ENCODE peak calls at places on chromosome 21, in eight cellular contexts. V, E, D, C, P, Q, S and O are unnamed samples. For H3K9me3, the result is how much of the 10 kb centered on the place peaks cover.

GRCh38 chr21:25370311-25370744 is 237.0 kb downstream of the MRPL39 start:
- DNase-seq in V (no peak), E (no peak), D (peak), C (peak), P (no peak), Q (peak), S (no peak), O (no peak)

GRCh38 chr21:37565530-37566223 is 199.1 kb downstream of the DYRK1A start:
- DNase-seq in V (no peak), E (no peak), D (peak), C (no peak), P (no peak), Q (peak), S (no peak), O (no peak)

GRCh38 chr21:25107708-25108107 is 499.6 kb downstream of the MRPL39 start:
- DNase-seq in V (no peak), E (no peak), D (no peak), C (peak), P (no peak), Q (peak), S (no peak), O (no peak)

GRCh38 chr21:41359289-41359688 is 2.5 kb upstream of the MX2 start:
- DNase-seq in V (no peak), E (no peak), D (no peak), C (no peak), P (no peak), Q (no peak), S (no peak), O (no peak)

GRCh38 chr21:32558131-32558530 is 27.2 kb downstream of the TCP10L start:
- DNase-seq in V (no peak), E (no peak), D (no peak), C (no peak), P (no peak), Q (no peak), S (no peak), O (no peak)

GRCh38 chr21:16587671-16588379 is 858.0 kb downstream of the USP25 start:
- DNase-seq in V (no peak), E (no peak), D (peak), C (no peak), P (no peak), Q (peak), S (no peak), O (no peak)

GRCh38 chr21:42850463-42850862 is 28.9 kb downstream of the WDR4 start:
- DNase-seq in V (no peak), E (no peak), D (no peak), C (no peak), P (no peak), Q (no peak), S (no peak), O (no peak)

GRCh38 chr21:29215709-29216108 is 83.0 kb upstream of the BACH1 start:
- DNase-seq in V (no peak), E (no peak), D (no peak), C (no peak), P (no peak), Q (peak), S (no peak), O (no peak)

GRCh38 chr21:41687633-41688032 is 79.2 kb downstream of the RIPK4 start:
- DNase-seq in V (no peak), E (no peak), D (no peak), C (no peak), P (no peak), Q (no peak), S (no peak), O (no peak)

GRCh38 chr21:22476726-22477646 is 1478.8 kb downstream of the NCAM2 start:
- DNase-seq in V (no peak), E (no peak), D (no peak), C (no peak), P (no peak), Q (no peak), S (no peak), O (no peak)

GRCh38 chr21:19218163-19218562 is 814.6 kb upstream of the TMPRSS15 start:
- DNase-seq in V (no peak), E (no peak), D (no peak), C (no peak), P (no peak), Q (no peak), S (no peak), O (no peak)

GRCh38 chr21:42414928-42415769 is 11.4 kb downstream of the UBASH3A start:
- DNase-seq in V (no peak), E (no peak), D (no peak), C (no peak), P (no peak), Q (peak), S (peak), O (peak)

GRCh38 chr21:42350899-42351543 is at the start of gene TFF2:
- DNase-seq in V (no peak), E (no peak), D (no peak), C (no peak), P (no peak), Q (no peak), S (no peak), O (peak)

GRCh38 chr21:41656946-41657525 is 109.8 kb downstream of the RIPK4 start:
- DNase-seq in V (no peak), E (no peak), D (no peak), C (no peak), P (no peak), Q (no peak), S (no peak), O (no peak)

GRCh38 chr21:42285569-42286245 is 29.5 kb downstream of the TFF3 start:
- DNase-seq in V (peak), E (no peak), D (no peak), C (no peak), P (no peak), Q (no peak), S (no peak), O (no peak)

GRCh38 chr21:31780944-31781343 is 49.0 kb upstream of the SCAF4 start:
- DNase-seq in V (peak), E (no peak), D (peak), C (no peak), P (no peak), Q (no peak), S (peak), O (no peak)

GRCh38 chr21:33543505-33544129 is 779 bp downstream of the SON start:
- DNase-seq in V (peak), E (peak), D (no peak), C (no peak), P (peak), Q (no peak), S (no peak), O (peak)

GRCh38 chr21:25243809-25244208 is 363.5 kb downstream of the MRPL39 start:
- DNase-seq in V (no peak), E (no peak), D (no peak), C (no peak), P (no peak), Q (no peak), S (no peak), O (no peak)

GRCh38 chr21:45918011-45918410 is 63.6 kb upstream of the COL6A1 start:
- DNase-seq in V (no peak), E (no peak), D (no peak), C (no peak), P (no peak), Q (no peak), S (no peak), O (peak)
- TF ChIP-seq CTCF in V (no peak), E (no peak), D (no peak), C (no peak), P (no peak), Q (no peak), S (no peak), O (no peak)

DNA sequence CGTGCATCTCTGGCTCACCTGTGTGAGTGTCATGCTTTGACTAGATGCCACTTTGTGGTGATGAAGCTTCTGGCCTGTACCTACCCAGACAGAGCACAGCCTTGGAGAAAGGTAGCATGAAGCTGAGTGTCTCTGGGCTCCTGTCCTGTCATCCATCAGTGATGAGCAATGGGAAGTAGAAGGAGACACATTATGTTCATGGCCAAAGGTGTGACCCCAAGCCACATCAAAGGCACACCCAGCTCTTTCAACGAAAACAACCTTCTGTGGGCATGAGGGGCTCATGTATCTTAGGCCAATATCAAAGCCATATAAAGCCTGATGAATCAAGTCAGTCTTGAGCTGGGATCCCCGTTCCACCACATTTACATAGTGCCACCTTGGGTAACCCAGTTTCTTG is 1.0 kb upstream of the CLIC6 start:
- DNase-seq in V (no peak), E (no peak), D (no peak), C (no peak), P (no peak), Q (no peak), S (no peak), O (no peak)
- H3K9me3 ChIP-seq in V (under half), E (under half), D (under half), C (under half), P (under half), Q (under half), S (under half), O (under half)

GRCh38 chr21:46545911-46546310 is 59.0 kb downstream of the S100B start:
- DNase-seq in V (no peak), E (no peak), D (no peak), C (no peak), P (no peak), Q (no peak), S (no peak), O (no peak)
- H3K27ac ChIP-seq in V (no peak), E (no peak), D (no peak), C (no peak), P (no peak), Q (no peak), S (no peak), O (no peak)

GRCh38 chr21:27756191-27756590 is 789.3 kb upstream of the ADAMTS5 start:
- DNase-seq in V (no peak), E (no peak), D (no peak), C (no peak), P (no peak), Q (no peak), S (no peak), O (no peak)

GRCh38 chr21:27764056-27764455 is 797.2 kb upstream of the ADAMTS5 start:
- DNase-seq in V (no peak), E (no peak), D (no peak), C (no peak), P (no peak), Q (no peak), S (no peak), O (no peak)

GRCh38 chr21:27761623-27762022 is 794.7 kb upstream of the ADAMTS5 start:
- DNase-seq in V (no peak), E (no peak), D (no peak), C (no peak), P (no peak), Q (no peak), S (no peak), O (no peak)

GRCh38 chr21:27759820-27760219 is 792.9 kb upstream of the ADAMTS5 start:
- DNase-seq in V (no peak), E (no peak), D (peak), C (no peak), P (no peak), Q (no peak), S (no peak), O (no peak)

DNA sequence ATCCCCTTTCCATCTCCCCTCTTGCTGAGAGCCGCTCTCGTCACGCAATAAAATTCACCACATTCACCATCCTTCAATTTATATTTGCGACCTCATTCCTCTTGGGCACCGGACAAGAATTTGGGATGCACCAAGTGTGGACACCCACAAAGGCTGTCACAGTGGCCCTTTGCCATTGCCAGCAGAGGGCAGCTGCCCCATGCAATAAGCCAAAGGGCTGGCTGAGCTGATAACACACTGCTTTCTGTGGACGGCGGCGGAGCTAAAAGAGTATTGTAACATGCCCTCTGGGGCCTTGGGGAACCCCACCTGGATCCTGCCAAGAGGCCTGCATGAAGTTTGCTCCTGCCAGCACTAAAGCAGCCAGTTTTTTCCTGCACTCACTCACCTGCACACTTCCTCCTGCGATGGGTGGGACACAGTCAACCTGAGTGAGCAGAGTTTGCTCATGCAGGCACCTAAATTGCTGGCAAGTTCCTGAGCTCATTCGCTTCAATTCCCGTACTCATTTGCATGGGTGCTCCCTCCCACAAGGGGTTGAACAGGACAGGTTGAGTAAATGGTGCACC is 792.3 kb upstream of the ADAMTS5 start:
- DNase-seq in V (no peak), E (peak), D (peak), C (no peak), P (no peak), Q (no peak), S (no peak), O (no peak)
- TF ChIP-seq CTCF in V (no peak), E (peak), D (peak), C (peak), P (peak), Q (peak), S (no peak), O (peak)

DNA sequence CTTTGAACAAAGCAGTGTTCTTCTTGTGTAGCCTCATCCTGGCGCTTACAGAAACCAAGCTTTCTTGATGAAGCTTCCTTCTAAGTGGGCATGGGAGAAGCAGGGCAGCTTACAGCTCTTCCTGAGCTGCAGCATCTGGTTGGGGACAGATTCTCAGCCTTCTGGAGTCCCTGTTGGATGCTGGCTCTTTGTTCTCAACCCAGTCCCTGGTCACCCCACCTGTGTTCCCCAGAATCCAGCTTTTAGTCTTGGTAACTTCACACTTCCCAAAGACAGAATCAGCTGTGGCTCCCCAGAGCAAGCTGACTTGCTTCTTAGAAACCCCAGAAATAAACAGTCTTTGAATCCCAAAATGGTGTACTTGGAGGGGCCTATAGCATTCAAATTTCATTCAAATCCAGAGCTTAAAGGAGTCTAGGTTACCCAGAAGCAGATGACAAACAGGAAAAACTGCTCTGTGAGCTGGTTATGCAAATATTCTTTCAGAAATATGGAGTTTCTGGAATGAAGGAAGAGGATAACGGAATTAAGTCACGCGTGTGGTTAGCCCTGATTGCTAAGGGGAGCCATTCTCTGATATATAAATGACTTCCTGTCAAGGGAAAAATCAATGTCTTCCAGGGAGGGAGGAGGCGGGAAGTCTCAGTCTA is 783.4 kb upstream of the TPTE start:
- DNase-seq in V (no peak), E (no peak), D (no peak), C (no peak), P (no peak), Q (no peak), S (no peak), O (no peak)
- H3K9me3 ChIP-seq in V (under half), E (under half), D (under half), C (half or more), P (under half), Q (under half), S (half or more), O (under half)

GRCh38 chr21:39197448-39197847 is 14.2 kb upstream of the PSMG1 start:
- DNase-seq in V (no peak), E (no peak), D (no peak), C (no peak), P (no peak), Q (no peak), S (no peak), O (no peak)

GRCh38 chr21:39196838-39197237 is 13.6 kb upstream of the PSMG1 start:
- DNase-seq in V (no peak), E (no peak), D (no peak), C (no peak), P (no peak), Q (no peak), S (no peak), O (no peak)

GRCh38 chr21:39193380-39193779 is 10.1 kb upstream of the PSMG1 start:
- DNase-seq in V (no peak), E (no peak), D (no peak), C (no peak), P (no peak), Q (no peak), S (no peak), O (no peak)

DNA sequence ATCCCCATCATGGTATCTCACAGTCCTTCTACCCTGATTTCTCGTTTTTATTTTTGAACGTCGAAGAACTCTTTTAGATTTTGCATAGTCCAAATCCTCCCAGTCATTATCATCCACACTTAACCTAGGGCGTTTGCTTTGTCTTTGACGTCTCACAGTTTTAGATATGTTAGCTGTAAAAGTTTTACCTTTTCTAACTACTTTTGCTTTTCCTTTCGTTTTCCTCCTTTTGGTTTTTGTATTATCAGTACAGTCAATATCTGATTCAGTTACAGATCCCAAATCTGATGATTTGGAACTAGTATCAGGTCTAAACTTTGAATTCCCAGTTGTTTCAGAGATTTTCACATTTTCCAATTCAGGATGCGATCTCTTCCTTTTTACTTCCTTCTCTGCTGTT is 13.1 kb upstream of the PSMG1 start:
- DNase-seq in V (no peak), E (no peak), D (no peak), C (no peak), P (no peak), Q (no peak), S (no peak), O (no peak)
- H3K27ac ChIP-seq in V (no peak), E (no peak), D (peak), C (no peak), P (no peak), Q (no peak), S (no peak), O (no peak)

DNA sequence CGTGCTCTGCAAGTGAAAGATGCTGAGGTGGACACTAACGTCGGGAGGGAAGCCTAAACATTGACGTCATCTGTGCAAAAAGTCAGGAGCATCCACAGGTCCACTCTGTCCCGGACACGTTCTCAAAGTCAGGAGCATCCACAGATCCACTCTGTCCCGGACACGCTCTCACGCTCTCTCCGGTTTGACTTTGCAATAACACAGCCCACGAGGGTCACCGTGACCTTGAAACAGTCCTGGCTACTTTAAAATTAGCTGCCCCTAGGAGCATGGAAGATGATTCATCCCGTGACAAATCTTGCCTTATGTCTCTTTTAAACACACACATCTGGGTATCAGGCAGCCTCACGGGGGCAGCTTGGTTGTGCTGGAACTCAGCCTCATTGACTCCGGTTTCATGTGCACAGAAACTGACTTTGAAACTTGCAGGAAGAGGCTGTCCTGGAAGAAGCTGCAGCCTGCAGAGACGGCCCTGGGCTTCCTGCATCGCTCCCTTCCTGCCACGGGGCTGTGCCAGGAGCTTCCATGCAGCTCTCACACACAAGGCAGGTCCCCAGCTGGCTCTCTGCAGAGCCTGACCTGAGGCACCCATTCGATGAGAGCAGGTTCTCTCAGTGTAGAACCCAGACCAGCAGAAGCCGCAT is 18.1 kb upstream of the COL18A1 start:
- DNase-seq in V (no peak), E (peak), D (peak), C (peak), P (peak), Q (peak), S (no peak), O (no peak)
- TF ChIP-seq CTCF in V (no peak), E (no peak), D (peak), C (peak), P (no peak), Q (peak), S (peak), O (no peak)

GRCh38 chr21:8991088-8991907 is 1530.1 kb upstream of the TPTE start:
- DNase-seq in V (no peak), E (no peak), D (no peak), C (no peak), P (no peak), Q (no peak), S (no peak), O (no peak)
- H3K9me3 ChIP-seq in V (under half), E (under half), D (under half), C (under half), P (under half), Q (under half), S (under half), O (under half)

GRCh38 chr21:36431252-36431651 is 46.1 kb downstream of the CHAF1B start:
- DNase-seq in V (no peak), E (no peak), D (no peak), C (no peak), P (no peak), Q (no peak), S (no peak), O (no peak)

GRCh38 chr21:36433011-36433709 is 46.8 kb downstream of the CLDN14 start:
- DNase-seq in V (no peak), E (no peak), D (no peak), C (no peak), P (no peak), Q (no peak), S (no peak), O (no peak)

GRCh38 chr21:36429672-36430546 is 44.7 kb downstream of the CHAF1B start:
- DNase-seq in V (no peak), E (peak), D (peak), C (peak), P (peak), Q (peak), S (peak), O (peak)

GRCh38 chr21:36428789-36429671 is 43.8 kb downstream of the CHAF1B start:
- DNase-seq in V (no peak), E (no peak), D (no peak), C (no peak), P (no peak), Q (no peak), S (no peak), O (peak)

DNA sequence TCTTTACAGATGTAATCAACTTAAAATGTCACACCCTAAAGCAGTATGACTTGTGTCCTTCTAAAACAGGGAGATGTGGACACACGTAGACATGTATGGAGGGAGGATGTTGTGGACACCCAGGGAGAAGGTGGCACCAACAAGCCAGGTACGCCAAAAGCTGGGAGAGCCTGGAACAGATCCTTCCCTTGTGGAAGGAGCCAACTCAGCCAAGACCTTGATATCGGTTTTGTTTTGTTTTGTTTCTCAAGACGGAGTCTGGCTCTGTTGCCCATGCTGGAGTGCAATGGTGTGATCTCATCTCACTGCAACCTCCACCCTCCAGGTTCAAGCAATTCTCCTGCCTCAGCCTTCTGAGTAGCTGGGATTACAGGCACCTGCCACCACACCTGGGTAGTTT is 45.6 kb downstream of the CHAF1B start:
- DNase-seq in V (no peak), E (no peak), D (no peak), C (no peak), P (no peak), Q (no peak), S (no peak), O (no peak)
- H3K27ac ChIP-seq in V (no peak), E (peak), D (peak), C (no peak), P (peak), Q (peak), S (peak), O (peak)